ENCODE peak calls at places on chromosomes 2 and 18, in nine cellular contexts. S is A549; A is lower lobe of right lung; C is CD4-positive, CD25-positive, alpha-beta regulatory T cell; J is substantia nigra; V is thoracic aorta; X is caudate nucleus; F is GM23338; T is IMR-90. Q is an unnamed sample.

GRCh38 chr18:49251451-49251850 is 209.0 kb downstream of the DYM start:
- DNase-seq in S (no peak), A (no peak), C (no peak), J (no peak), V (no peak), X (no peak), F (no peak), T (no peak), Q (no peak)

GRCh38 chr2:192159764-192160163 is 35.0 kb downstream of the TMEFF2 start:
- DNase-seq in S (no peak), A (no peak), C (no peak), J (no peak), V (no peak), X (no peak), F (no peak), T (no peak), Q (no peak)

GRCh38 chr2:160210599-160211138 is 10.6 kb upstream of the ITGB6 start:
- DNase-seq in S (peak), A (peak), C (peak), J (no peak), V (no peak), X (no peak), F (peak), T (peak), Q (peak)

GRCh38 chr18:43312891-43313290 is 35.6 kb upstream of the SYT4 start:
- DNase-seq in S (no peak), A (no peak), C (no peak), J (no peak), V (no peak), X (no peak), F (no peak), T (no peak), Q (no peak)

GRCh38 chr18:23968638-23969037 is 45.9 kb upstream of the TTC39C start:
- DNase-seq in S (no peak), A (no peak), C (no peak), J (no peak), V (no peak), X (no peak), F (no peak), T (no peak), Q (no peak)

GRCh38 chr18:44837491-44838185 is 156.9 kb downstream of the SETBP1 start:
- DNase-seq in S (no peak), A (no peak), C (no peak), J (no peak), V (no peak), X (no peak), F (no peak), T (peak), Q (no peak)

GRCh38 chr2:210198326-210198725 is 26.9 kb downstream of the ACADL start:
- DNase-seq in S (no peak), A (no peak), C (no peak), J (no peak), V (no peak), X (no peak), F (no peak), T (peak), Q (no peak)

GRCh38 chr2:68943581-68944568 is 8.8 kb downstream of the GKN2 start:
- DNase-seq in S (peak), A (peak), C (peak), J (no peak), V (no peak), X (peak), F (peak), T (peak), Q (no peak)

GRCh38 chr2:41939410-41939775 is 108.4 kb upstream of the PKDCC start:
- DNase-seq in S (no peak), A (no peak), C (no peak), J (no peak), V (no peak), X (no peak), F (no peak), T (no peak), Q (no peak)
- H3K27ac ChIP-seq in S (peak), A (no peak), C (no peak), J (no peak), V (no peak), X (no peak), F (no peak), T (peak), Q (no peak)

GRCh38 chr2:64212346-64212745 is 68.1 kb upstream of the PELI1 start:
- DNase-seq in S (no peak), A (no peak), C (peak), J (no peak), V (no peak), X (no peak), F (no peak), T (peak), Q (no peak)

GRCh38 chr2:64211471-64211870 is 67.3 kb upstream of the PELI1 start:
- DNase-seq in S (no peak), A (no peak), C (no peak), J (no peak), V (no peak), X (no peak), F (no peak), T (no peak), Q (no peak)

GRCh38 chr2:64212801-64213321 is 68.6 kb upstream of the PELI1 start:
- DNase-seq in S (no peak), A (no peak), C (peak), J (no peak), V (no peak), X (no peak), F (peak), T (peak), Q (no peak)

GRCh38 chr2:64214281-64215115 is 70.3 kb upstream of the PELI1 start:
- DNase-seq in S (no peak), A (no peak), C (peak), J (no peak), V (no peak), X (peak), F (no peak), T (no peak), Q (no peak)

DNA sequence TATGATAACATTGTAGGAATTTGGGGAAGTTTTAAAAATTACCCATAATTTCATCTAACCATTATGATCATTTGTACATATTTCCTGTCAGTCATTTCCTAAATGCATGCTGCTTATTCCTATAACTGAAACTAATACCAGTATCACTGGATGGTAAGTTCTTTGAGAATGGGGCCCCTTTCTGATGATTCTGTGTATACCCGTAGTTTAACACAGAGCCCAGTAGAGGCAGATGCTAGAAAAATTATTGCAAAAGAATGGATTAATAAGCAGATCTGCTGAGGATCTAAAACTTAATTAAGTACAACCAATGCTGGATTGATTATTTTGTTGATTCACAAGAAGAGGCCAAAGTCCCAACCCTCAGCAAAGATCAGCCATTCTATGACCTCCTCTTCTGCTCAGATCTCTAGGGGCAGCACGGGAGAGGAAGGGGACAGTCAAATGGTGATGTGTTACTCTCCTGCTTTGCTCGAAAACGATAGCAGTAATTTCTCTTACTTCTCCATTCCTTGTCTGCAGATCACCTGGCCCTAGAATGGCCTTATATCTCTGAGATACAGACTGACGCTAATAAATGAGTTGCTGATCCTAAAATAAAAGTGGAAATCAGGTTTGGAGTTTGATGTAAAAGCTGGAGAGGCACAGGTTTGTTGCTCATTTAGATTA is 69.5 kb upstream of the PELI1 start:
- DNase-seq in S (no peak), A (no peak), C (peak), J (no peak), V (no peak), X (no peak), F (no peak), T (no peak), Q (no peak)
- H3K27ac ChIP-seq in S (no peak), A (peak), C (peak), J (no peak), V (no peak), X (peak), F (no peak), T (no peak), Q (peak)

DNA sequence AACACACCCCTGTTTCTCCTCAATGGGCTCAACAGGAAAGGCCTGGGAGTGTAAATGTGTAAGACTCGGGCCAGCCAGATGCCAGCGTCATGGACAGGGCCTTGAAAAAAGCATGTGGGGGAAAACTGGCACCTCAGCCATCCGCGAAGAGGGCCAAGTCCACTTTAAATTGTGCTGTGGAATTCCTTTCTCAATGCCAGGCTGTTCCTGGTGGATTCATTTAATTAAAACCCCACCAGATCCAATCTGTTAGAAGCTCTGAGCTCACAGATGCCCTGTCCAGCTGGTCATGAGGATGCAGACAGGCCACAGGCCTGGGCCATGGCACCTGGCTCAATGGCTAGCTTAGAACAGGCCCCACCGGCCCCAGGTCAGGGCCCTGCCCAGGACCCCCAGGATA is 24.8 kb downstream of the KCNK3 start:
- DNase-seq in S (no peak), A (no peak), C (no peak), J (no peak), V (no peak), X (no peak), F (no peak), T (no peak), Q (no peak)
- H3K27ac ChIP-seq in S (peak), A (no peak), C (no peak), J (no peak), V (no peak), X (no peak), F (no peak), T (no peak), Q (no peak)

GRCh38 chr2:201444676-201445441 is 6.4 kb downstream of the TRAK2 start:
- DNase-seq in S (no peak), A (no peak), C (no peak), J (no peak), V (no peak), X (no peak), F (no peak), T (no peak), Q (no peak)

GRCh38 chr2:201448067-201448466 is 3.2 kb downstream of the TRAK2 start:
- DNase-seq in S (no peak), A (no peak), C (peak), J (no peak), V (no peak), X (no peak), F (no peak), T (no peak), Q (no peak)

GRCh38 chr2:201448701-201449100 is 2.6 kb downstream of the TRAK2 start:
- DNase-seq in S (no peak), A (no peak), C (peak), J (no peak), V (no peak), X (no peak), F (no peak), T (no peak), Q (no peak)

GRCh38 chr2:201450910-201451329 is 338 bp downstream of the TRAK2 start:
- DNase-seq in S (peak), A (no peak), C (no peak), J (no peak), V (no peak), X (no peak), F (peak), T (peak), Q (no peak)

DNA sequence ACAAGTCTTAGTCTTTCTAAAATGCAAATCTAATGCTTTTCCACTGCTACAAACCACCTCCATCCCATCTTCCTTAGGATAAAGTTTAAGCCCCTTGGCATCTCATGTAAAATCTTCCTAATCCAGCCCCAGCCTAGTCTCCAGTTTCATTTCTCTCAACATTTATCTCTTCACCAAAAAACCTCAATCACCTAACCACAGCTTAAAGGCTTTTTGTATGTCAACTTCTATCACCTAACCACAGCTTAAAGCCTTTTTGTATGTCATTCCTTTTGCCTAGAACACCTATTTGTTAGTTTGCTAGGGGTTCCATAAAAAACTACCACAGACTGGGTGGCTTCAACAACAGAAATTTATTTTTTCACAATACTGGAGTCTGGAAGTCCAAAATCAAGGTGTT is 4.1 kb downstream of the TRAK2 start:
- DNase-seq in S (no peak), A (no peak), C (peak), J (no peak), V (no peak), X (no peak), F (no peak), T (no peak), Q (no peak)
- H3K27ac ChIP-seq in S (no peak), A (no peak), C (peak), J (no peak), V (no peak), X (no peak), F (no peak), T (no peak), Q (no peak)